ENCODE peak calls at places on chromosomes 12 and 14, in seven cellular contexts. One of them, this sample, is unnamed.

GRCh38 chr14:45135181-45135580 is 549 bp upstream of the FANCM start:
- DNase-seq in NCI-H1092 treated with DMSO at 0.1 percent for 48 hours: no peak
- DNase-seq in psoas muscle: no peak
- DNase-seq in GM20000: no peak
- DNase-seq in WTC11: no peak
- DNase-seq in NCI-H748 treated with DMSO at 0.1 percent for 48 hours: peak; percentile 67
- DNase-seq in dermis blood vessel endothelial cell: peak; percentile 51
- DNase-seq in this sample: no peak

GRCh38 chr14:63026491-63026890 is 18.8 kb downstream of the KCNH5 start:
- DNase-seq in WTC11: no peak
- DNase-seq in GM20000: no peak
- DNase-seq in NCI-H748 treated with DMSO at 0.1 percent for 48 hours: no peak
- DNase-seq in psoas muscle: no peak
- DNase-seq in NCI-H1092 treated with DMSO at 0.1 percent for 48 hours: no peak
- DNase-seq in dermis blood vessel endothelial cell: no peak
- DNase-seq in this sample: no peak

GRCh38 chr12:42056130-42056529 is 88.5 kb downstream of the GXYLT1 start:
- DNase-seq in psoas muscle: no peak
- DNase-seq in NCI-H1092 treated with DMSO at 0.1 percent for 48 hours: no peak
- DNase-seq in GM20000: peak; percentile 18
- DNase-seq in dermis blood vessel endothelial cell: no peak
- DNase-seq in NCI-H748 treated with DMSO at 0.1 percent for 48 hours: no peak
- DNase-seq in WTC11: no peak
- DNase-seq in this sample: no peak

GRCh38 chr12:2354151-2354991 is 301.6 kb downstream of the CACNA1C start:
- DNase-seq in dermis blood vessel endothelial cell: no peak
- DNase-seq in NCI-H1092 treated with DMSO at 0.1 percent for 48 hours: peak; percentile 83
- DNase-seq in NCI-H748 treated with DMSO at 0.1 percent for 48 hours: no peak
- DNase-seq in GM20000: no peak
- DNase-seq in psoas muscle: no peak
- DNase-seq in WTC11: no peak
- DNase-seq in this sample: peak; percentile 10

GRCh38 chr12:118611295-118611694 is 234.9 kb downstream of the SUDS3 start:
- DNase-seq in psoas muscle: no peak
- DNase-seq in NCI-H1092 treated with DMSO at 0.1 percent for 48 hours: no peak
- DNase-seq in WTC11: peak; percentile 16
- DNase-seq in NCI-H748 treated with DMSO at 0.1 percent for 48 hours: peak; percentile 40
- DNase-seq in dermis blood vessel endothelial cell: no peak
- DNase-seq in GM20000: no peak
- DNase-seq in this sample: no peak

GRCh38 chr14:103023881-103024473 is 33.4 kb downstream of the CDC42BPB start:
- DNase-seq in psoas muscle: no peak
- DNase-seq in WTC11: no peak
- DNase-seq in GM20000: no peak
- DNase-seq in dermis blood vessel endothelial cell: peak; percentile 83
- DNase-seq in NCI-H1092 treated with DMSO at 0.1 percent for 48 hours: no peak
- DNase-seq in NCI-H748 treated with DMSO at 0.1 percent for 48 hours: no peak
- DNase-seq in this sample: no peak

GRCh38 chr12:47686645-47687240 is 19.1 kb downstream of the RPAP3 start:
- DNase-seq in NCI-H748 treated with DMSO at 0.1 percent for 48 hours: peak; percentile 8
- DNase-seq in dermis blood vessel endothelial cell: peak; percentile 73
- DNase-seq in psoas muscle: no peak
- DNase-seq in WTC11: no peak
- DNase-seq in NCI-H1092 treated with DMSO at 0.1 percent for 48 hours: peak; percentile 49
- DNase-seq in GM20000: peak; percentile 30
- DNase-seq in this sample: peak; percentile 34

GRCh38 chr12:60834372-60834771 is 1238.5 kb downstream of the SLC16A7 start:
- DNase-seq in WTC11: no peak
- DNase-seq in GM20000: no peak
- DNase-seq in dermis blood vessel endothelial cell: no peak
- DNase-seq in psoas muscle: no peak
- DNase-seq in NCI-H748 treated with DMSO at 0.1 percent for 48 hours: no peak
- DNase-seq in NCI-H1092 treated with DMSO at 0.1 percent for 48 hours: no peak
- DNase-seq in this sample: no peak

GRCh38 chr12:6946033-6946919 is 2.5 kb downstream of the C12orf57 start:
- DNase-seq in dermis blood vessel endothelial cell: peak; percentile 38
- DNase-seq in GM20000: peak; percentile 69
- DNase-seq in psoas muscle: peak; percentile 67
- DNase-seq in NCI-H1092 treated with DMSO at 0.1 percent for 48 hours: peak; percentile 25
- DNase-seq in NCI-H748 treated with DMSO at 0.1 percent for 48 hours: peak; percentile 81
- DNase-seq in WTC11: peak; percentile 95
- DNase-seq in this sample: peak; percentile 84

GRCh38 chr12:6701078-6701768 is 608 bp upstream of the PIANP start:
- DNase-seq in WTC11: no peak
- DNase-seq in dermis blood vessel endothelial cell: no peak
- DNase-seq in NCI-H1092 treated with DMSO at 0.1 percent for 48 hours: no peak
- DNase-seq in NCI-H748 treated with DMSO at 0.1 percent for 48 hours: no peak
- DNase-seq in psoas muscle: no peak
- DNase-seq in GM20000: no peak
- DNase-seq in this sample: no peak